ENCODE peak calls at places on chromosome 4, in five cellular contexts. R is lower leg skin, W is stomach, A is HCT116, M is NB4. H is an unnamed sample.
A peak's percentile ranks its signal among the peaks of the same experiment; 100 is the strongest.

GRCh38 chr4:1329408-1330371 is 17.3 kb upstream of the UVSSA start:
- DNase-seq in W (no peak), A (no peak), R (no peak), M (no peak), H (no peak)

GRCh38 chr4:89109841-89110540 is 1.3 kb upstream of the TIGD2 start:
- DNase-seq in M (no peak), R (no peak), A (no peak), W (no peak), H (no peak)

GRCh38 chr4:163542275-163542674 is 47.8 kb downstream of the TMA16 start:
- DNase-seq in A (no peak), W (no peak), M (no peak), R (no peak), H (peak; percentile 14)

GRCh38 chr4:25421819-25422511 is 44.9 kb downstream of the ANAPC4 start:
- DNase-seq in M (peak; percentile 18), W (no peak), R (no peak), A (no peak), H (no peak)

GRCh38 chr4:74640111-74640903 is 154.0 kb downstream of the BTC start:
- DNase-seq in M (no peak), W (no peak), R (no peak), A (no peak), H (no peak)

GRCh38 chr4:14111730-14112171 is 484.2 kb upstream of the BOD1L1 start:
- DNase-seq in A (no peak), M (peak; percentile 7), R (no peak), W (no peak), H (no peak)

GRCh38 chr4:57051100-57051499 is 59.1 kb downstream of the IGFBP7 start:
- DNase-seq in R (no peak), A (no peak), W (no peak), M (peak; percentile 12), H (no peak)

GRCh38 chr4:3009422-3009821 is 46.1 kb downstream of the GRK4 start:
- DNase-seq in W (no peak), A (peak; percentile 15), R (no peak), M (peak; percentile 40), H (no peak)

GRCh38 chr4:8328456-8328855 is 58.9 kb downstream of the HTRA3 start:
- DNase-seq in A (no peak), R (peak; percentile 70), M (no peak), W (no peak), H (no peak)

GRCh38 chr4:105605493-105605892 is 53.1 kb downstream of the ARHGEF38 start:
- DNase-seq in R (no peak), M (no peak), W (no peak), A (no peak), H (no peak)

GRCh38 chr4:139635966-139636365 is 29.7 kb upstream of the MGST2 start:
- DNase-seq in A (no peak), R (no peak), M (no peak), W (no peak), H (no peak)

GRCh38 chr4:141636077-141636770 is at the start of gene IL15:
- DNase-seq in A (peak; percentile 36), R (peak; percentile 89), W (peak; percentile 79), M (no peak), H (peak; percentile 41)

GRCh38 chr4:189592905-189593304 is 347.8 kb upstream of the FRG1 start:
- DNase-seq in A (no peak), R (no peak), W (no peak), M (no peak), H (no peak)

GRCh38 chr4:93646225-93646930 is 182.2 kb upstream of the ATOH1 start:
- DNase-seq in M (no peak), A (no peak), R (no peak), W (no peak), H (no peak)

GRCh38 chr4:3010577-3010976 is 47.2 kb downstream of the GRK4 start:
- DNase-seq in M (no peak), R (no peak), W (no peak), A (no peak), H (no peak)

GRCh38 chr4:58275856-58276255 is 1165.7 kb upstream of the IGFBP7 start:
- DNase-seq in R (no peak), W (no peak), A (no peak), M (no peak), H (no peak)

GRCh38 chr4:29861307-29861706 is 858.9 kb upstream of the PCDH7 start:
- DNase-seq in W (no peak), M (peak; percentile 5), A (peak; percentile 8), R (no peak), H (no peak)

GRCh38 chr4:7134737-7135388 is 57.5 kb upstream of the SORCS2 start:
- DNase-seq in A (no peak), W (peak; percentile 26), R (no peak), M (peak; percentile 31), H (peak; percentile 66)

GRCh38 chr4:186699298-186699697 is 24.4 kb downstream of the FAT1 start:
- DNase-seq in R (no peak), W (peak; percentile 76), A (no peak), M (no peak), H (no peak)

GRCh38 chr4:14428125-14428524 is 574.2 kb upstream of the CPEB2 start:
- DNase-seq in A (no peak), W (no peak), R (no peak), M (no peak), H (no peak)

GRCh38 chr4:10664408-10664807 is 20.2 kb downstream of the CLNK start:
- DNase-seq in W (peak; percentile 48), R (no peak), M (no peak), A (no peak), H (peak; percentile 7)

GRCh38 chr4:27692098-27692679 is 831.5 kb downstream of the STIM2 start:
- DNase-seq in R (no peak), W (no peak), M (peak; percentile 69), A (peak; percentile 45), H (no peak)

DNA sequence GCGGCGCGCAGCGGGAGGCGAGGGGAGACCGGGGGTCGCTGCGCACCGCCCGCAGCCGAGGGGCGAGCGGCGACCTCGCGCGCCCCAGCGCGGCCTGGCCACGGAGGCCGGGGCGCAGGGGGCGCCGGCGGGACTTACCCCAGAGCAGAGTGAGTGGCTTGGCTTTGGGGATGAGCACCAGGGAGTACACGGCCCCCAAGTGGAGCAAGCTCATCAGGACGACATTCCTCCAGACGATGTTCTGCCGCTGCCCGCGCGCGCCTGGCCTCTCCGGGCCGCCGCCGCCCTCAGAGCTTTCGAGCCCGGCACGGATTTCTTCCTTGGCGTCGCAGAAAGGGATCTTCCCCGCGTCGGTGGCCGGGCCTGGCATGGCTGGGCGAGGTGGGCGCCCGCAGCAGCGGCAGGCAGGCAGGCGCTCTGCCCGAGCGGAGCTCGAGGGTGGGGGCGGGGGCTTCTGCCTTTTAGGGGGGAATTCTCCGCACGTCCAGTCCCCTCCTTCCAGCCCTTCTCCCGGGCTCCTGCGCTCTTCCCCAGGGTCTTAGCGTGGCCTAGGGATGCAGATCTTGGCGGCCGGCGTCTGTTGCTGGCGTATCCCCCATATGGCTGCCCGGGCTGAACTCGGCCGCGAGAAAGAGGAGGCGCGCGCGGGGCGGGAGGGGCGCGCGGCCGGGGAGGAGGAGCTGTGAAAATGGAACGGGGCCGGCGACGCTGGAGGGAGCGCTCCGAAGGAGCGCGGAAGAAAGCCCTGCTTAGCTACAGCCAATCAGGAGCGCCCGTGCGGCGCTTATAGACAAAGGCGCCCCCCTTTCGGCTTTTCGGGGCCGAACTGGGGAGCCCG is at the start of gene SCD5:
- DNase-seq in A (peak; percentile 55), W (peak; percentile 66), M (peak; percentile 76), R (peak; percentile 91), H (peak; percentile 73)
- TF ChIP-seq POLR2A in A (no peak), W (no peak), M (no peak), R (no peak), H (no peak)

DNA sequence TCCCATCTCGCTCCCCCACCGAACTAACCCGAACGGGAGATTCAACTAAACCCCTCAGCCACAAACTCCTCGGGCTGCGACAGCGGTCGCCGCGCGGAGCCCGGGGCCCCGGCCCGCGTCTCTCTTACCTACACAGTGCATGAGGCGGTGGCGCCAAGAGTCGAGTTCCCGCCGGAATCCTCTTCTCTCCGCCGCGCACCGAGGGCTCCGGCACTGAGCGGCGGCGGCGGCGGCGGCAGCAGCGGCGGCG is 160 bp downstream of the LCORL start:
- DNase-seq in R (no peak), W (no peak), A (no peak), M (no peak), H (no peak)
- TF ChIP-seq POLR2A in R (no peak), W (no peak), A (peak; percentile 42), M (no peak), H (no peak)

GRCh38 chr4:82746705-82747567 is 51.7 kb downstream of the SCD5 start:
- DNase-seq in R (no peak), A (no peak), M (no peak), W (no peak), H (no peak)
- TF ChIP-seq POLR2A in R (no peak), A (no peak), M (no peak), W (no peak), H (no peak)

GRCh38 chr4:26489101-26489669 is 1.1 kb downstream of the CCKAR start:
- DNase-seq in R (peak; percentile 81), A (no peak), M (no peak), W (no peak), H (no peak)

GRCh38 chr4:26490111-26490979 is at the start of gene CCKAR:
- DNase-seq in A (no peak), R (peak; percentile 42), W (peak; percentile 51), M (no peak), H (no peak)

GRCh38 chr4:26493461-26493860 is 3.2 kb upstream of the CCKAR start:
- DNase-seq in A (no peak), R (no peak), W (no peak), M (no peak), H (no peak)

GRCh38 chr4:26491449-26492170 is 1.3 kb upstream of the CCKAR start:
- DNase-seq in M (peak; percentile 38), W (no peak), A (no peak), R (peak; percentile 42), H (no peak)

GRCh38 chr4:26490980-26491284 is 648 bp upstream of the CCKAR start:
- DNase-seq in M (no peak), A (no peak), R (no peak), W (no peak), H (no peak)
- TF ChIP-seq POLR2A in M (no peak), A (no peak), R (no peak), W (no peak), H (no peak)

DNA sequence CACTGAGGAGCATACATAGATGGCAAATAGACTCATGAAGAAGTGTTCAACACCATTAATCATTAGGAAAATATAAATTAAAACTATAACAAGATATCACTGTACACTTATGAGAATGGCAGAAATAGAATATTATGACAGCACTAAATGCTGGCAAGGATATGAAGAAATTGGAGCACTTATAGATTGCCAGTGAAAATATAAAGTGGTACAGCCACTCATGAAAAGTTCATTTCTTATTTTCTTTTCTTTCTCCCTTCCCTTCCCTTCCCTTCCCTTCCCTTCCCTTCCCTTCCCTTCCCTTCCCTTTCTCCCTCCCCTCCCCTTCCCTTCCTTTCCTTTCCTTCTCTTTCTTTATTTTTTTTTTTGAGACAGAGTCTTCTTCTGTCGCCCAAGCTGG is 53.7 kb downstream of the ANKRD50 start:
- DNase-seq in W (no peak), M (no peak), A (no peak), R (no peak), H (no peak)
- TF ChIP-seq POLR2A in W (no peak), M (no peak), A (no peak), R (no peak), H (no peak)

H was measured in H54.